ENCODE peak calls at places on chromosomes 11 and 22, in five cellular contexts. T, F, X, M and W are unnamed samples.
A peak's percentile ranks its signal among the peaks of the same experiment; 100 is the strongest.

GRCh38 chr22:35684270-35684700 is 33.4 kb upstream of the APOL5 start:
- DNase-seq in T (no peak), F (no peak), X (no peak), M (no peak), W (no peak)

GRCh38 chr11:58616594-58616993 is 5.9 kb upstream of the CNTF start:
- DNase-seq in T (peak; percentile 73), F (no peak), X (peak; percentile 35), M (no peak), W (no peak)

GRCh38 chr11:76782526-76783293 is 446 bp upstream of the TSKU start:
- DNase-seq in T (peak; percentile 95), F (peak; percentile 82), X (peak; percentile 91), M (peak; percentile 87), W (peak; percentile 97)

GRCh38 chr11:92762175-92762574 is 207.3 kb upstream of the MTNR1B start:
- DNase-seq in T (no peak), F (no peak), X (no peak), M (no peak), W (no peak)

GRCh38 chr11:19191530-19192169 is 10.1 kb downstream of the CSRP3 start:
- DNase-seq in T (no peak), F (no peak), X (peak; percentile 19), M (no peak), W (peak; percentile 84)

GRCh38 chr11:65060913-65061408 is 2.6 kb upstream of the NAALADL1 start:
- DNase-seq in T (no peak), F (no peak), X (no peak), M (no peak), W (no peak)

GRCh38 chr11:64916040-64916847 is 765 bp downstream of the ATG2A start:
- DNase-seq in T (peak; percentile 82), F (peak; percentile 52), X (no peak), M (peak; percentile 65), W (peak; percentile 78)

GRCh38 chr11:72876147-72876546 is 61.9 kb downstream of the ATG16L2 start:
- DNase-seq in T (no peak), F (no peak), X (no peak), M (no peak), W (no peak)

GRCh38 chr11:113272281-113272680 is 42.1 kb upstream of the TTC12 start:
- DNase-seq in T (no peak), F (no peak), X (no peak), M (no peak), W (no peak)
- H3K27ac ChIP-seq in T (no peak overlapping the region), F (no peak overlapping the region), X (no peak overlapping the region), M (no peak overlapping the region), W (no peak overlapping the region)

DNA sequence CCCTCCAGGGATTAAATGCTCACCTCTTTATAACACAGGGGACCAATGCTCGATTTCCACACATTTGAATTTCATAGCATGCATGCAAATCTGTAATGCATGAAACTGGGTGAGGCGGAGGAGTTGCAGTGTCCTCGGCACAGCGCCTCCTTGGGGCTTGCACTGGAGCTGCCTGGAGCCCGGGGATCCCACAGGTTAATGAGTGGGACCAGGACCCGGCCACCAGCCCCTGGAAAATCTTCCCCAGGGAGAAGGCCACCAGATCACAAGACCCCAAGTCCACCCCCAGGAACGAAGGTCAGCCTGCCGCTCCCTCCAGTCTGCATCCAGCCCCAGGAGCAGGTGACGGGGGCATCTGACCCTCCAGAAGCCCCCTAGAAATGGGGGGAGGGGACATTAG is 119.1 kb downstream of the MN1 start:
- DNase-seq in T (no peak), F (no peak), X (no peak), M (no peak), W (no peak)
- TF ChIP-seq CTCF in T (no peak), F (no peak), X (peak; percentile 36), M (no peak), W (no peak)

DNA sequence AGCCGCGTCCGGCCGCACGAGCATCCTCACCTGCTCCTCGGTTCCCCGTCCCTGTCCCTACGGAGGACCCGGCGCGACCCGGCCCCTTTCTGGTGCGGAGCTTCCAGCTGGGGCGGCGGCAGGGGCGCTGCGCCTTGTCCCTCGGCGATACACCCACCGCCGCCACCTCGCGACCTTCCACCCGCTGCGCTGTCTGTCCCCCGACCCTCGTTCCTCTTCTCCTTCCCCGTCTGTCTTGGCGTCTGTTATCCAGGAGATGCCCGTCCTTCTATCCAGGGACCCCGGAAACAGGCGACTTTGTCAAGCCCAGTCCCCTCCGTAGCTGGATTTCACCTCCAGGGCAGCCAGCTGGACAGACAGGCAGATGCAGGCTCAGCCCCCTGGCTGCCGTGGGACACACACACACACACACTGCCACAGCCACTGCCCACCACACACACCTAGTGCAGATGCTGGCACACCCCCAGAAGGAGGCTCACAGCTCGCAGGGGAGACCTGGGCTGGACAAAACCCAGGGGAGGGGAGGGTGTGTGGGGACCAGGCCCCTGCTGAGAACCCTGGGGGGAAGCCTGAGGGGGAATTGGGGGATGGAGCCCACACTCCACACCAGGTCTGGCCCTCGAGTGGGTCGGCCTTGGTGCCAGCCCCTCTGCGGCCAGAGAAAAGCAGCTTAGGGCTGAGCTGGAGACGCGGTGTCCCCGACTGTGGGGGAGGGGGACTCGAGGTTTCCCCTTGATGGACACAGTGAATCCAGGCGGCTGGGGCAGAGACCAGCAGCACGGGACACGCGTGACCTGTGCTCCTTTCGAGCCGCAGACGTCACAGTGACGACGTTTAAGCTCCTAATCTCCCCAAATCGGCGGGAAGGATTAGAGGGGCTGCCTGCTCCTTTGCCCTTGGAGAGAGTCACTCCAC is 781 bp downstream of the DRD4 start:
- DNase-seq in T (no peak), F (no peak), X (no peak), M (no peak), W (no peak)
- H3K4me3 ChIP-seq in T (peak overlapping the region; percentile 38), F (peak overlapping the region; percentile 39), X (peak overlapping the region; percentile 51), M (no peak overlapping the region), W (peak overlapping the region; percentile 1)

GRCh38 chr11:3830741-3831140 is 10.0 kb downstream of the RHOG start:
- DNase-seq in T (no peak), F (no peak), X (no peak), M (no peak), W (no peak)
- H3K27ac ChIP-seq in T (no peak overlapping the region), F (no peak overlapping the region), X (peak overlapping the region; percentile 65), M (no peak overlapping the region), W (no peak overlapping the region)

DNA sequence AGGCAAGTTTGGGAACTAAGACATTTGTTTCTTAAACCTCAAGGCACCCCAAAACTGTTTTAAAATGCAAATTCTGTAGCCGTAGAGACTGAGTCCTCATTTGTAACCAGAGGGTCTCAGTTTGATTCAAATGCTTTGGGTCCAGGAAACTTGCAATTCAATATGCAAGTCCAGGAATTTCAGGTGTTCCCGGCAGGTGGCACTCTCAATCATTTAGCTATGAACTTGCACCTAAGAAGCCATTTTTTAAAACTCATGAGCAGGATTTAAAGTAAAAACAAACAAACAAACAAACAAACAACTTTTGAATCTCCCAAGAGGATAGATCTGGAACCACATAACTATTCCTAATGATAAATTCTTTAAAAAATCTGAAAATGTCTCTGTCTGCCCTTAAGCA is 8.7 kb upstream of the ABTB2 start:
- DNase-seq in T (no peak), F (peak; percentile 50), X (no peak), M (no peak), W (no peak)
- TF ChIP-seq CTCF in T (no peak), F (no peak), X (peak; percentile 48), M (peak; percentile 72), W (peak; percentile 58)

GRCh38 chr11:130068986-130069683 is 559 bp upstream of the APLP2 start:
- DNase-seq in T (peak; percentile 95), F (peak; percentile 47), X (peak; percentile 85), M (peak; percentile 47), W (peak; percentile 88)

GRCh38 chr11:130070829-130071205 is 1.1 kb downstream of the APLP2 start:
- DNase-seq in T (no peak), F (no peak), X (no peak), M (peak; percentile 4), W (peak; percentile 39)

GRCh38 chr11:130070109-130070828 is 575 bp downstream of the APLP2 start:
- DNase-seq in T (peak; percentile 77), F (peak; percentile 60), X (peak; percentile 42), M (peak; percentile 15), W (peak; percentile 59)

GRCh38 chr11:130068546-130068985 is 1.1 kb upstream of the APLP2 start:
- DNase-seq in T (no peak), F (no peak), X (no peak), M (no peak), W (no peak)

GRCh38 chr11:130069684-130070108 is at the start of gene APLP2:
- DNase-seq in T (peak; percentile 100), F (peak; percentile 99), X (peak; percentile 99), M (peak; percentile 82), W (peak; percentile 100)
- H3K4me3 ChIP-seq in T (peak within 1 kb of the TSS; percentile 96), F (peak within 1 kb of the TSS; percentile 88), X (peak within 1 kb of the TSS; percentile 89), M (peak within 1 kb of the TSS; percentile 96), W (peak within 1 kb of the TSS; percentile 69)